ENCODE peak calls at places on chromosomes 3 and 15, in ten cellular contexts. One of them, this sample, is unnamed.

GRCh38 chr15:40420793-40421192 is 15.2 kb downstream of the IVD start:
- DNase-seq in AG10803: no peak
- DNase-seq in testis: no peak
- DNase-seq in NCI-H524: no peak
- DNase-seq in HepG2: no peak
- DNase-seq in non-pigmented ciliary epithelial cell: no peak
- DNase-seq in Daoy: no peak
- DNase-seq in M059J: no peak
- DNase-seq in adipocyte: no peak
- DNase-seq in NCI-H1694 treated with DMSO at 0.1 percent for 48 hours: no peak
- DNase-seq in this sample: no peak

GRCh38 chr3:127093312-127093711 is 99.6 kb upstream of the PRR23E start:
- DNase-seq in Daoy: no peak
- DNase-seq in AG10803: no peak
- DNase-seq in non-pigmented ciliary epithelial cell: no peak
- DNase-seq in M059J: no peak
- DNase-seq in NCI-H1694 treated with DMSO at 0.1 percent for 48 hours: no peak
- DNase-seq in NCI-H524: no peak
- DNase-seq in adipocyte: no peak
- DNase-seq in HepG2: no peak
- DNase-seq in testis: no peak
- DNase-seq in this sample: no peak

GRCh38 chr3:15361494-15362214 is 29.3 kb upstream of the SH3BP5 start:
- DNase-seq in NCI-H1694 treated with DMSO at 0.1 percent for 48 hours: no peak
- DNase-seq in M059J: peak
- DNase-seq in Daoy: peak
- DNase-seq in HepG2: no peak
- DNase-seq in testis: no peak
- DNase-seq in NCI-H524: no peak
- DNase-seq in adipocyte: peak
- DNase-seq in non-pigmented ciliary epithelial cell: peak
- DNase-seq in AG10803: peak
- DNase-seq in this sample: peak

GRCh38 chr3:73827658-73828313 is 203.0 kb upstream of the PDZRN3 start:
- DNase-seq in adipocyte: no peak
- DNase-seq in NCI-H1694 treated with DMSO at 0.1 percent for 48 hours: no peak
- DNase-seq in non-pigmented ciliary epithelial cell: no peak
- DNase-seq in testis: no peak
- DNase-seq in AG10803: no peak
- DNase-seq in Daoy: no peak
- DNase-seq in NCI-H524: no peak
- DNase-seq in M059J: no peak
- DNase-seq in HepG2: no peak
- DNase-seq in this sample: no peak

GRCh38 chr3:132317229-132317948 is at the start of gene ACP3:
- DNase-seq in adipocyte: peak
- DNase-seq in M059J: peak
- DNase-seq in AG10803: peak
- DNase-seq in testis: peak
- DNase-seq in non-pigmented ciliary epithelial cell: peak
- DNase-seq in NCI-H1694 treated with DMSO at 0.1 percent for 48 hours: no peak
- DNase-seq in Daoy: peak
- DNase-seq in HepG2: no peak
- DNase-seq in NCI-H524: no peak
- DNase-seq in this sample: no peak

GRCh38 chr15:99986297-99987118 is 253.3 kb upstream of the LYSMD4 start:
- DNase-seq in NCI-H524: no peak
- DNase-seq in M059J: no peak
- DNase-seq in NCI-H1694 treated with DMSO at 0.1 percent for 48 hours: no peak
- DNase-seq in testis: no peak
- DNase-seq in adipocyte: no peak
- DNase-seq in AG10803: no peak
- DNase-seq in Daoy: no peak
- DNase-seq in HepG2: no peak
- DNase-seq in non-pigmented ciliary epithelial cell: no peak
- DNase-seq in this sample: no peak

GRCh38 chr3:70387889-70388288 is 75.5 kb upstream of the MDFIC2 start:
- DNase-seq in HepG2: no peak
- DNase-seq in non-pigmented ciliary epithelial cell: no peak
- DNase-seq in M059J: no peak
- DNase-seq in NCI-H1694 treated with DMSO at 0.1 percent for 48 hours: no peak
- DNase-seq in NCI-H524: no peak
- DNase-seq in adipocyte: no peak
- DNase-seq in Daoy: no peak
- DNase-seq in testis: no peak
- DNase-seq in AG10803: no peak
- DNase-seq in this sample: no peak

GRCh38 chr3:109927161-109927560 is 589.8 kb upstream of the DPPA4 start:
- DNase-seq in testis: no peak
- DNase-seq in non-pigmented ciliary epithelial cell: peak
- DNase-seq in AG10803: peak
- DNase-seq in NCI-H1694 treated with DMSO at 0.1 percent for 48 hours: no peak
- DNase-seq in Daoy: peak
- DNase-seq in M059J: peak
- DNase-seq in NCI-H524: no peak
- DNase-seq in HepG2: peak
- DNase-seq in adipocyte: peak
- DNase-seq in this sample: peak

GRCh38 chr3:153244961-153245360 is 82.9 kb downstream of the RAP2B start:
- DNase-seq in Daoy: no peak
- DNase-seq in adipocyte: peak
- DNase-seq in HepG2: no peak
- DNase-seq in non-pigmented ciliary epithelial cell: no peak
- DNase-seq in NCI-H1694 treated with DMSO at 0.1 percent for 48 hours: no peak
- DNase-seq in NCI-H524: no peak
- DNase-seq in M059J: no peak
- DNase-seq in testis: no peak
- DNase-seq in AG10803: no peak
- DNase-seq in this sample: no peak

GRCh38 chr15:83108266-83109219 is 1.1 kb downstream of the TM6SF1 start:
- DNase-seq in non-pigmented ciliary epithelial cell: peak
- DNase-seq in NCI-H524: no peak
- DNase-seq in HepG2: no peak
- DNase-seq in Daoy: peak
- DNase-seq in AG10803: peak
- DNase-seq in testis: peak
- DNase-seq in adipocyte: no peak
- DNase-seq in M059J: no peak
- DNase-seq in NCI-H1694 treated with DMSO at 0.1 percent for 48 hours: no peak
- DNase-seq in this sample: no peak

GRCh38 chr3:45666729-45667440 is 22.3 kb upstream of the SACM1L start:
- DNase-seq in non-pigmented ciliary epithelial cell: no peak
- DNase-seq in NCI-H1694 treated with DMSO at 0.1 percent for 48 hours: no peak
- DNase-seq in adipocyte: peak
- DNase-seq in HepG2: no peak
- DNase-seq in Daoy: peak
- DNase-seq in M059J: peak
- DNase-seq in NCI-H524: no peak
- DNase-seq in testis: peak
- DNase-seq in AG10803: peak
- DNase-seq in this sample: no peak

GRCh38 chr3:18988619-18989229 is 159.6 kb upstream of the KCNH8 start:
- DNase-seq in adipocyte: peak
- DNase-seq in M059J: no peak
- DNase-seq in HepG2: peak
- DNase-seq in testis: no peak
- DNase-seq in NCI-H524: peak
- DNase-seq in Daoy: no peak
- DNase-seq in AG10803: no peak
- DNase-seq in non-pigmented ciliary epithelial cell: no peak
- DNase-seq in NCI-H1694 treated with DMSO at 0.1 percent for 48 hours: peak
- DNase-seq in this sample: peak

GRCh38 chr15:56244811-56245576 is 1.3 kb upstream of the RFX7 start:
- DNase-seq in M059J: peak
- DNase-seq in Daoy: no peak
- DNase-seq in NCI-H1694 treated with DMSO at 0.1 percent for 48 hours: no peak
- DNase-seq in AG10803: no peak
- DNase-seq in NCI-H524: peak
- DNase-seq in adipocyte: no peak
- DNase-seq in testis: no peak
- DNase-seq in non-pigmented ciliary epithelial cell: no peak
- DNase-seq in HepG2: peak
- DNase-seq in this sample: no peak

GRCh38 chr15:101427606-101428487 is 61.7 kb downstream of the PCSK6 start:
- DNase-seq in NCI-H524: no peak
- DNase-seq in NCI-H1694 treated with DMSO at 0.1 percent for 48 hours: no peak
- DNase-seq in testis: no peak
- DNase-seq in Daoy: no peak
- DNase-seq in M059J: no peak
- DNase-seq in HepG2: no peak
- DNase-seq in AG10803: no peak
- DNase-seq in non-pigmented ciliary epithelial cell: no peak
- DNase-seq in adipocyte: no peak
- DNase-seq in this sample: no peak

GRCh38 chr3:63043631-63044030 is 168.4 kb upstream of the CADPS start:
- DNase-seq in testis: no peak
- DNase-seq in Daoy: peak
- DNase-seq in HepG2: no peak
- DNase-seq in NCI-H524: no peak
- DNase-seq in NCI-H1694 treated with DMSO at 0.1 percent for 48 hours: no peak
- DNase-seq in non-pigmented ciliary epithelial cell: no peak
- DNase-seq in M059J: peak
- DNase-seq in AG10803: peak
- DNase-seq in adipocyte: no peak
- DNase-seq in this sample: no peak

GRCh38 chr3:192155194-192155593 is 572.1 kb downstream of the FGF12 start:
- DNase-seq in NCI-H524: no peak
- DNase-seq in testis: no peak
- DNase-seq in Daoy: no peak
- DNase-seq in non-pigmented ciliary epithelial cell: no peak
- DNase-seq in AG10803: no peak
- DNase-seq in NCI-H1694 treated with DMSO at 0.1 percent for 48 hours: no peak
- DNase-seq in HepG2: no peak
- DNase-seq in adipocyte: no peak
- DNase-seq in M059J: no peak
- DNase-seq in this sample: no peak

GRCh38 chr3:182375921-182376320 is 417.4 kb upstream of the ATP11B start:
- DNase-seq in AG10803: no peak
- DNase-seq in adipocyte: no peak
- DNase-seq in testis: no peak
- DNase-seq in non-pigmented ciliary epithelial cell: no peak
- DNase-seq in M059J: no peak
- DNase-seq in HepG2: no peak
- DNase-seq in Daoy: no peak
- DNase-seq in NCI-H1694 treated with DMSO at 0.1 percent for 48 hours: no peak
- DNase-seq in NCI-H524: no peak
- DNase-seq in this sample: no peak

GRCh38 chr3:74067296-74067695 is 442.6 kb upstream of the PDZRN3 start:
- DNase-seq in testis: peak
- DNase-seq in non-pigmented ciliary epithelial cell: peak
- DNase-seq in M059J: peak
- DNase-seq in NCI-H1694 treated with DMSO at 0.1 percent for 48 hours: no peak
- DNase-seq in adipocyte: no peak
- DNase-seq in NCI-H524: no peak
- DNase-seq in Daoy: no peak
- DNase-seq in AG10803: peak
- DNase-seq in HepG2: no peak
- DNase-seq in this sample: no peak

GRCh38 chr3:126291537-126291936 is 65.7 kb downstream of the KLF15 start:
- DNase-seq in HepG2: no peak
- DNase-seq in NCI-H524: no peak
- DNase-seq in non-pigmented ciliary epithelial cell: no peak
- DNase-seq in M059J: no peak
- DNase-seq in AG10803: no peak
- DNase-seq in testis: no peak
- DNase-seq in adipocyte: no peak
- DNase-seq in Daoy: no peak
- DNase-seq in NCI-H1694 treated with DMSO at 0.1 percent for 48 hours: no peak
- DNase-seq in this sample: no peak

GRCh38 chr15:28080386-28080785 is 18.7 kb downstream of the OCA2 start:
- DNase-seq in testis: no peak
- DNase-seq in non-pigmented ciliary epithelial cell: no peak
- DNase-seq in Daoy: no peak
- DNase-seq in HepG2: peak
- DNase-seq in adipocyte: no peak
- DNase-seq in NCI-H524: no peak
- DNase-seq in M059J: no peak
- DNase-seq in AG10803: no peak
- DNase-seq in NCI-H1694 treated with DMSO at 0.1 percent for 48 hours: no peak
- DNase-seq in this sample: no peak

GRCh38 chr15:51801391-51801835 is 28.0 kb upstream of the TMOD3 start:
- DNase-seq in M059J: peak
- DNase-seq in AG10803: peak
- DNase-seq in Daoy: peak
- DNase-seq in non-pigmented ciliary epithelial cell: no peak
- DNase-seq in HepG2: peak
- DNase-seq in NCI-H1694 treated with DMSO at 0.1 percent for 48 hours: peak
- DNase-seq in testis: peak
- DNase-seq in NCI-H524: peak
- DNase-seq in adipocyte: no peak
- DNase-seq in this sample: no peak

GRCh38 chr3:62622553-62623174 is 249.3 kb upstream of the FEZF2 start:
- DNase-seq in M059J: peak
- DNase-seq in HepG2: peak
- DNase-seq in non-pigmented ciliary epithelial cell: no peak
- DNase-seq in AG10803: peak
- DNase-seq in Daoy: peak
- DNase-seq in adipocyte: peak
- DNase-seq in NCI-H1694 treated with DMSO at 0.1 percent for 48 hours: no peak
- DNase-seq in testis: peak
- DNase-seq in NCI-H524: peak
- DNase-seq in this sample: peak

GRCh38 chr3:53252105-53252946 is 3.5 kb downstream of the TKT start:
- DNase-seq in adipocyte: no peak
- DNase-seq in testis: no peak
- DNase-seq in non-pigmented ciliary epithelial cell: no peak
- DNase-seq in AG10803: no peak
- DNase-seq in Daoy: no peak
- DNase-seq in HepG2: no peak
- DNase-seq in NCI-H524: no peak
- DNase-seq in M059J: no peak
- DNase-seq in NCI-H1694 treated with DMSO at 0.1 percent for 48 hours: no peak
- DNase-seq in this sample: no peak

GRCh38 chr3:177474652-177475051 is 277.4 kb upstream of the TBL1XR1 start:
- DNase-seq in AG10803: no peak
- DNase-seq in NCI-H1694 treated with DMSO at 0.1 percent for 48 hours: no peak
- DNase-seq in M059J: no peak
- DNase-seq in NCI-H524: no peak
- DNase-seq in Daoy: no peak
- DNase-seq in adipocyte: no peak
- DNase-seq in testis: no peak
- DNase-seq in non-pigmented ciliary epithelial cell: no peak
- DNase-seq in HepG2: peak
- DNase-seq in this sample: no peak

GRCh38 chr15:100141304-100142080 is 200.3 kb downstream of the ADAMTS17 start:
- DNase-seq in M059J: peak
- DNase-seq in testis: no peak
- DNase-seq in adipocyte: no peak
- DNase-seq in NCI-H524: peak
- DNase-seq in non-pigmented ciliary epithelial cell: no peak
- DNase-seq in AG10803: peak
- DNase-seq in NCI-H1694 treated with DMSO at 0.1 percent for 48 hours: no peak
- DNase-seq in Daoy: no peak
- DNase-seq in HepG2: no peak
- DNase-seq in this sample: no peak

GRCh38 chr3:56157693-56158092 is 310.6 kb downstream of the ERC2 start:
- DNase-seq in HepG2: no peak
- DNase-seq in non-pigmented ciliary epithelial cell: no peak
- DNase-seq in AG10803: peak
- DNase-seq in M059J: peak
- DNase-seq in adipocyte: peak
- DNase-seq in Daoy: peak
- DNase-seq in NCI-H1694 treated with DMSO at 0.1 percent for 48 hours: no peak
- DNase-seq in NCI-H524: no peak
- DNase-seq in testis: peak
- DNase-seq in this sample: no peak

GRCh38 chr3:56758539-56758981 is 43.2 kb downstream of the ARHGEF3 start:
- DNase-seq in Daoy: peak
- DNase-seq in non-pigmented ciliary epithelial cell: peak
- DNase-seq in adipocyte: peak
- DNase-seq in NCI-H1694 treated with DMSO at 0.1 percent for 48 hours: no peak
- DNase-seq in AG10803: peak
- DNase-seq in HepG2: peak
- DNase-seq in NCI-H524: no peak
- DNase-seq in testis: no peak
- DNase-seq in M059J: peak
- DNase-seq in this sample: peak

GRCh38 chr3:36923523-36923943 is 21.3 kb downstream of the TRANK1 start:
- DNase-seq in NCI-H1694 treated with DMSO at 0.1 percent for 48 hours: no peak
- DNase-seq in non-pigmented ciliary epithelial cell: no peak
- DNase-seq in Daoy: peak
- DNase-seq in testis: peak
- DNase-seq in NCI-H524: no peak
- DNase-seq in AG10803: no peak
- DNase-seq in adipocyte: no peak
- DNase-seq in M059J: no peak
- DNase-seq in HepG2: no peak
- DNase-seq in this sample: no peak

This sample was measured in kidney glomerular epithelial cell.